ENCODE peak calls at places on chromosomes 5 and 9, in nine cellular contexts. One of them, this sample, is unnamed. For H3K4me1, the result is how much of the 10 kb centered on the place peaks cover.

GRCh38 chr5:134524826-134525686 is at the start of gene JADE2:
- DNase-seq in mesenchymal stem cell: peak
- DNase-seq in aorta: peak
- DNase-seq in psoas muscle: peak
- DNase-seq in thyroid gland: peak
- DNase-seq in IMR-90: peak
- DNase-seq in MM.1S: peak
- DNase-seq in colonic mucosa: peak
- DNase-seq in endothelial cell of umbilical vein: peak
- DNase-seq in this sample: peak

GRCh38 chr9:130557077-130557468 is 22.3 kb upstream of the FUBP3 start:
- DNase-seq in mesenchymal stem cell: no peak
- DNase-seq in aorta: no peak
- DNase-seq in psoas muscle: no peak
- DNase-seq in thyroid gland: peak
- DNase-seq in IMR-90: no peak
- DNase-seq in MM.1S: no peak
- DNase-seq in colonic mucosa: no peak
- DNase-seq in endothelial cell of umbilical vein: no peak
- DNase-seq in this sample: no peak

GRCh38 chr5:169637085-169637855 is at the start of gene DOCK2:
- DNase-seq in mesenchymal stem cell: no peak
- DNase-seq in aorta: peak
- DNase-seq in psoas muscle: peak
- DNase-seq in thyroid gland: peak
- DNase-seq in IMR-90: no peak
- DNase-seq in MM.1S: peak
- DNase-seq in colonic mucosa: peak
- DNase-seq in endothelial cell of umbilical vein: no peak
- DNase-seq in this sample: peak

GRCh38 chr5:3153906-3154305 is 402.4 kb upstream of the IRX2 start:
- DNase-seq in mesenchymal stem cell: no peak
- DNase-seq in aorta: no peak
- DNase-seq in psoas muscle: no peak
- DNase-seq in thyroid gland: no peak
- DNase-seq in IMR-90: no peak
- DNase-seq in MM.1S: no peak
- DNase-seq in colonic mucosa: no peak
- DNase-seq in endothelial cell of umbilical vein: no peak
- DNase-seq in this sample: no peak

GRCh38 chr9:109910616-109911568 is 130.9 kb downstream of the PALM2AKAP2 start:
- DNase-seq in mesenchymal stem cell: peak
- DNase-seq in aorta: no peak
- DNase-seq in psoas muscle: no peak
- DNase-seq in thyroid gland: no peak
- DNase-seq in IMR-90: peak
- DNase-seq in MM.1S: no peak
- DNase-seq in colonic mucosa: peak
- DNase-seq in endothelial cell of umbilical vein: peak
- DNase-seq in this sample: no peak

GRCh38 chr9:114146735-114147134 is 8.6 kb upstream of the COL27A1 start:
- DNase-seq in mesenchymal stem cell: no peak
- DNase-seq in aorta: no peak
- DNase-seq in psoas muscle: no peak
- DNase-seq in thyroid gland: no peak
- DNase-seq in IMR-90: no peak
- DNase-seq in MM.1S: no peak
- DNase-seq in colonic mucosa: no peak
- DNase-seq in endothelial cell of umbilical vein: no peak
- DNase-seq in this sample: no peak

GRCh38 chr9:32411753-32412152 is 27.3 kb downstream of the ACO1 start:
- DNase-seq in mesenchymal stem cell: no peak
- DNase-seq in aorta: no peak
- DNase-seq in psoas muscle: no peak
- DNase-seq in thyroid gland: no peak
- DNase-seq in IMR-90: no peak
- DNase-seq in MM.1S: no peak
- DNase-seq in colonic mucosa: no peak
- DNase-seq in endothelial cell of umbilical vein: no peak
- DNase-seq in this sample: no peak

GRCh38 chr5:1937590-1937989 is 54.9 kb upstream of the IRX4 start:
- DNase-seq in mesenchymal stem cell: no peak
- DNase-seq in aorta: no peak
- DNase-seq in psoas muscle: no peak
- DNase-seq in thyroid gland: no peak
- DNase-seq in IMR-90: no peak
- DNase-seq in MM.1S: no peak
- DNase-seq in colonic mucosa: no peak
- DNase-seq in endothelial cell of umbilical vein: no peak
- DNase-seq in this sample: no peak

GRCh38 chr5:115147052-115147451 is 22.7 kb downstream of the TRIM36 start:
- DNase-seq in mesenchymal stem cell: peak
- DNase-seq in aorta: no peak
- DNase-seq in psoas muscle: no peak
- DNase-seq in thyroid gland: no peak
- DNase-seq in IMR-90: no peak
- DNase-seq in MM.1S: no peak
- DNase-seq in colonic mucosa: no peak
- DNase-seq in endothelial cell of umbilical vein: no peak
- DNase-seq in this sample: no peak

GRCh38 chr5:76818844-76819831 is at the start of gene F2RL1:
- DNase-seq in mesenchymal stem cell: peak
- DNase-seq in aorta: peak
- DNase-seq in psoas muscle: peak
- DNase-seq in thyroid gland: peak
- DNase-seq in IMR-90: peak
- DNase-seq in MM.1S: peak
- DNase-seq in colonic mucosa: peak
- DNase-seq in endothelial cell of umbilical vein: peak
- DNase-seq in this sample: peak

GRCh38 chr5:16550316-16550952 is 66.4 kb downstream of the RETREG1 start:
- DNase-seq in mesenchymal stem cell: peak
- DNase-seq in aorta: no peak
- DNase-seq in psoas muscle: no peak
- DNase-seq in thyroid gland: peak
- DNase-seq in IMR-90: peak
- DNase-seq in MM.1S: peak
- DNase-seq in colonic mucosa: peak
- DNase-seq in endothelial cell of umbilical vein: peak
- DNase-seq in this sample: peak

GRCh38 chr9:18689166-18689565 is 215.2 kb downstream of the ADAMTSL1 start:
- DNase-seq in mesenchymal stem cell: no peak
- DNase-seq in aorta: no peak
- DNase-seq in psoas muscle: no peak
- DNase-seq in thyroid gland: no peak
- DNase-seq in IMR-90: no peak
- DNase-seq in MM.1S: no peak
- DNase-seq in colonic mucosa: no peak
- DNase-seq in endothelial cell of umbilical vein: peak
- DNase-seq in this sample: no peak

GRCh38 chr5:5295361-5295760 is 127.1 kb upstream of the ICE1 start:
- DNase-seq in mesenchymal stem cell: no peak
- DNase-seq in aorta: no peak
- DNase-seq in psoas muscle: no peak
- DNase-seq in thyroid gland: no peak
- DNase-seq in IMR-90: no peak
- DNase-seq in MM.1S: no peak
- DNase-seq in colonic mucosa: no peak
- DNase-seq in endothelial cell of umbilical vein: no peak
- DNase-seq in this sample: no peak

GRCh38 chr5:151222769-151223446 is 984 bp downstream of the CCDC69 start:
- DNase-seq in mesenchymal stem cell: peak
- DNase-seq in aorta: peak
- DNase-seq in psoas muscle: peak
- DNase-seq in thyroid gland: peak
- DNase-seq in IMR-90: no peak
- DNase-seq in MM.1S: peak
- DNase-seq in colonic mucosa: peak
- DNase-seq in endothelial cell of umbilical vein: no peak
- DNase-seq in this sample: peak

GRCh38 chr9:114910541-114910940 is 19.9 kb downstream of the TNFSF8 start:
- DNase-seq in mesenchymal stem cell: no peak
- DNase-seq in aorta: no peak
- DNase-seq in psoas muscle: no peak
- DNase-seq in thyroid gland: no peak
- DNase-seq in IMR-90: no peak
- DNase-seq in MM.1S: no peak
- DNase-seq in colonic mucosa: no peak
- DNase-seq in endothelial cell of umbilical vein: no peak
- DNase-seq in this sample: no peak

GRCh38 chr5:1522601-1523479 is 920 bp downstream of the LPCAT1 start:
- DNase-seq in mesenchymal stem cell: no peak
- DNase-seq in aorta: peak
- DNase-seq in psoas muscle: peak
- DNase-seq in thyroid gland: peak
- DNase-seq in IMR-90: no peak
- DNase-seq in MM.1S: peak
- DNase-seq in colonic mucosa: peak
- DNase-seq in endothelial cell of umbilical vein: no peak
- DNase-seq in this sample: peak

GRCh38 chr5:64789457-64789856 is 20.7 kb downstream of the CWC27 start:
- DNase-seq in mesenchymal stem cell: peak
- DNase-seq in aorta: no peak
- DNase-seq in psoas muscle: no peak
- DNase-seq in thyroid gland: no peak
- DNase-seq in IMR-90: peak
- DNase-seq in MM.1S: no peak
- DNase-seq in colonic mucosa: no peak
- DNase-seq in endothelial cell of umbilical vein: no peak
- DNase-seq in this sample: no peak

GRCh38 chr9:35651964-35652828 is 1.5 kb upstream of the SIT1 start:
- DNase-seq in mesenchymal stem cell: peak
- DNase-seq in aorta: no peak
- DNase-seq in psoas muscle: no peak
- DNase-seq in thyroid gland: no peak
- DNase-seq in IMR-90: peak
- DNase-seq in MM.1S: no peak
- DNase-seq in colonic mucosa: peak
- DNase-seq in endothelial cell of umbilical vein: no peak
- DNase-seq in this sample: no peak

GRCh38 chr5:78495800-78496199 is 135.4 kb downstream of the SCAMP1 start:
- DNase-seq in mesenchymal stem cell: no peak
- DNase-seq in aorta: no peak
- DNase-seq in psoas muscle: no peak
- DNase-seq in thyroid gland: no peak
- DNase-seq in IMR-90: no peak
- DNase-seq in MM.1S: no peak
- DNase-seq in colonic mucosa: peak
- DNase-seq in endothelial cell of umbilical vein: peak
- DNase-seq in this sample: peak

GRCh38 chr9:121289554-121290370 is 21.8 kb downstream of the GSN start:
- DNase-seq in mesenchymal stem cell: no peak
- DNase-seq in aorta: no peak
- DNase-seq in psoas muscle: no peak
- DNase-seq in thyroid gland: no peak
- DNase-seq in IMR-90: no peak
- DNase-seq in MM.1S: no peak
- DNase-seq in colonic mucosa: no peak
- DNase-seq in endothelial cell of umbilical vein: no peak
- DNase-seq in this sample: no peak
- H3K4me3 ChIP-seq in mesenchymal stem cell: no peak
- H3K4me3 ChIP-seq in aorta: no peak
- H3K4me3 ChIP-seq in psoas muscle: no peak
- H3K4me3 ChIP-seq in thyroid gland: no peak
- H3K4me3 ChIP-seq in IMR-90: no peak
- H3K4me3 ChIP-seq in MM.1S: no peak
- H3K4me3 ChIP-seq in colonic mucosa: no peak
- H3K4me3 ChIP-seq in endothelial cell of umbilical vein: no peak
- H3K4me3 ChIP-seq in this sample: no peak

GRCh38 chr9:16868706-16869105 is 1.8 kb downstream of the BNC2 start:
- DNase-seq in mesenchymal stem cell: peak
- DNase-seq in aorta: no peak
- DNase-seq in psoas muscle: no peak
- DNase-seq in thyroid gland: no peak
- DNase-seq in IMR-90: peak
- DNase-seq in MM.1S: no peak
- DNase-seq in colonic mucosa: no peak
- DNase-seq in endothelial cell of umbilical vein: no peak
- DNase-seq in this sample: no peak
- H3K4me1 ChIP-seq in mesenchymal stem cell: under half
- H3K4me1 ChIP-seq in aorta: under half
- H3K4me1 ChIP-seq in psoas muscle: under half
- H3K4me1 ChIP-seq in thyroid gland: under half
- H3K4me1 ChIP-seq in IMR-90: under half
- H3K4me1 ChIP-seq in MM.1S: under half
- H3K4me1 ChIP-seq in colonic mucosa: under half
- H3K4me1 ChIP-seq in endothelial cell of umbilical vein: under half
- H3K4me1 ChIP-seq in this sample: under half

GRCh38 chr5:172007153-172007794 is 836 bp upstream of the FBXW11 start:
- DNase-seq in mesenchymal stem cell: peak
- DNase-seq in aorta: no peak
- DNase-seq in psoas muscle: no peak
- DNase-seq in thyroid gland: no peak
- DNase-seq in IMR-90: peak
- DNase-seq in MM.1S: no peak
- DNase-seq in colonic mucosa: peak
- DNase-seq in endothelial cell of umbilical vein: no peak
- DNase-seq in this sample: peak

GRCh38 chr5:172006378-172007152 is at the start of gene FBXW11:
- DNase-seq in mesenchymal stem cell: peak
- DNase-seq in aorta: peak
- DNase-seq in psoas muscle: peak
- DNase-seq in thyroid gland: peak
- DNase-seq in IMR-90: peak
- DNase-seq in MM.1S: peak
- DNase-seq in colonic mucosa: peak
- DNase-seq in endothelial cell of umbilical vein: peak
- DNase-seq in this sample: peak

GRCh38 chr5:172009536-172010270 is 3.3 kb upstream of the FBXW11 start:
- DNase-seq in mesenchymal stem cell: no peak
- DNase-seq in aorta: no peak
- DNase-seq in psoas muscle: no peak
- DNase-seq in thyroid gland: no peak
- DNase-seq in IMR-90: no peak
- DNase-seq in MM.1S: no peak
- DNase-seq in colonic mucosa: no peak
- DNase-seq in endothelial cell of umbilical vein: no peak
- DNase-seq in this sample: peak

GRCh38 chr5:172008689-172009141 is 2.3 kb upstream of the FBXW11 start:
- DNase-seq in mesenchymal stem cell: no peak
- DNase-seq in aorta: no peak
- DNase-seq in psoas muscle: no peak
- DNase-seq in thyroid gland: no peak
- DNase-seq in IMR-90: no peak
- DNase-seq in MM.1S: no peak
- DNase-seq in colonic mucosa: no peak
- DNase-seq in endothelial cell of umbilical vein: no peak
- DNase-seq in this sample: peak

GRCh38 chr5:172007795-172008465 is 1.5 kb upstream of the FBXW11 start:
- DNase-seq in mesenchymal stem cell: peak
- DNase-seq in aorta: no peak
- DNase-seq in psoas muscle: no peak
- DNase-seq in thyroid gland: no peak
- DNase-seq in IMR-90: peak
- DNase-seq in MM.1S: no peak
- DNase-seq in colonic mucosa: no peak
- DNase-seq in endothelial cell of umbilical vein: peak
- DNase-seq in this sample: no peak
- H3K4me3 ChIP-seq in mesenchymal stem cell: peak
- H3K4me3 ChIP-seq in aorta: no peak
- H3K4me3 ChIP-seq in psoas muscle: peak
- H3K4me3 ChIP-seq in thyroid gland: no peak
- H3K4me3 ChIP-seq in IMR-90: peak
- H3K4me3 ChIP-seq in MM.1S: peak
- H3K4me3 ChIP-seq in colonic mucosa: peak
- H3K4me3 ChIP-seq in endothelial cell of umbilical vein: peak
- H3K4me3 ChIP-seq in this sample: peak

GRCh38 chr5:157384971-157385709 is 74.9 kb upstream of the NIPAL4 start:
- DNase-seq in mesenchymal stem cell: peak
- DNase-seq in aorta: peak
- DNase-seq in psoas muscle: no peak
- DNase-seq in thyroid gland: peak
- DNase-seq in IMR-90: peak
- DNase-seq in MM.1S: no peak
- DNase-seq in colonic mucosa: no peak
- DNase-seq in endothelial cell of umbilical vein: peak
- DNase-seq in this sample: peak
- H3K4me1 ChIP-seq in mesenchymal stem cell: under half
- H3K4me1 ChIP-seq in aorta: under half
- H3K4me1 ChIP-seq in psoas muscle: under half
- H3K4me1 ChIP-seq in thyroid gland: under half
- H3K4me1 ChIP-seq in IMR-90: under half
- H3K4me1 ChIP-seq in MM.1S: under half
- H3K4me1 ChIP-seq in colonic mucosa: under half
- H3K4me1 ChIP-seq in endothelial cell of umbilical vein: half or more
- H3K4me1 ChIP-seq in this sample: under half

This sample was measured in endodermal cell.